ENCODE peak calls at places on chromosomes 12 and 14, in nine cellular contexts. I, M, Z, J, K, O, X, C and N are unnamed samples.

GRCh38 chr14:90194706-90195105 is 61.6 kb upstream of the PSMC1 start:
- DNase-seq in I (no peak), M (no peak), Z (no peak), J (no peak), K (no peak), O (no peak), X (no peak), C (no peak), N (no peak)

GRCh38 chr14:85409496-85410210 is 120.3 kb upstream of the FLRT2 start:
- DNase-seq in I (no peak), M (no peak), Z (no peak), J (no peak), K (no peak), O (no peak), X (no peak), C (no peak), N (no peak)

GRCh38 chr12:63206908-63207307 is 55.9 kb upstream of the AVPR1A start:
- DNase-seq in I (peak), M (peak), Z (no peak), J (no peak), K (peak), O (no peak), X (no peak), C (no peak), N (no peak)

GRCh38 chr14:51430079-51430478 is 190.0 kb downstream of the TMX1 start:
- DNase-seq in I (no peak), M (no peak), Z (no peak), J (no peak), K (no peak), O (no peak), X (no peak), C (no peak), N (no peak)

GRCh38 chr14:63513756-63514155 is 29.4 kb downstream of the PPP2R5E start:
- DNase-seq in I (no peak), M (no peak), Z (no peak), J (no peak), K (no peak), O (no peak), X (no peak), C (no peak), N (no peak)

GRCh38 chr14:75279153-75279738 is 618 bp downstream of the FOS start:
- DNase-seq in I (peak), M (peak), Z (no peak), J (peak), K (peak), O (peak), X (peak), C (peak), N (no peak)

GRCh38 chr14:56199976-56200577 is 81.9 kb downstream of the PELI2 start:
- DNase-seq in I (no peak), M (no peak), Z (no peak), J (no peak), K (no peak), O (no peak), X (peak), C (no peak), N (no peak)

GRCh38 chr12:95117178-95117599 is 43.8 kb upstream of the NR2C1 start:
- DNase-seq in I (peak), M (peak), Z (peak), J (peak), K (peak), O (peak), X (peak), C (no peak), N (peak)

GRCh38 chr12:12684375-12685106 is 11.4 kb downstream of the GPR19 start:
- DNase-seq in I (peak), M (peak), Z (peak), J (no peak), K (peak), O (no peak), X (no peak), C (no peak), N (peak)

GRCh38 chr14:39038542-39038941 is 64.5 kb downstream of the SEC23A start:
- DNase-seq in I (no peak), M (no peak), Z (no peak), J (no peak), K (no peak), O (no peak), X (no peak), C (no peak), N (no peak)

GRCh38 chr14:106530423-106531107 is 1004.2 kb downstream of the TMEM121 start:
- DNase-seq in I (peak), M (no peak), Z (no peak), J (peak), K (no peak), O (peak), X (peak), C (no peak), N (no peak)

GRCh38 chr14:79028281-79028680 is 858.1 kb downstream of the NRXN3 start:
- DNase-seq in I (no peak), M (no peak), Z (no peak), J (no peak), K (no peak), O (no peak), X (no peak), C (no peak), N (no peak)

GRCh38 chr12:9899209-9899608 is 17.9 kb downstream of the KLRF2 start:
- DNase-seq in I (no peak), M (no peak), Z (no peak), J (no peak), K (no peak), O (no peak), X (no peak), C (no peak), N (no peak)
- TF ChIP-seq CTCF in I (no peak), M (no peak), Z (no peak), J (no peak), K (no peak), O (no peak), X (no peak), C (no peak), N (no peak)

DNA sequence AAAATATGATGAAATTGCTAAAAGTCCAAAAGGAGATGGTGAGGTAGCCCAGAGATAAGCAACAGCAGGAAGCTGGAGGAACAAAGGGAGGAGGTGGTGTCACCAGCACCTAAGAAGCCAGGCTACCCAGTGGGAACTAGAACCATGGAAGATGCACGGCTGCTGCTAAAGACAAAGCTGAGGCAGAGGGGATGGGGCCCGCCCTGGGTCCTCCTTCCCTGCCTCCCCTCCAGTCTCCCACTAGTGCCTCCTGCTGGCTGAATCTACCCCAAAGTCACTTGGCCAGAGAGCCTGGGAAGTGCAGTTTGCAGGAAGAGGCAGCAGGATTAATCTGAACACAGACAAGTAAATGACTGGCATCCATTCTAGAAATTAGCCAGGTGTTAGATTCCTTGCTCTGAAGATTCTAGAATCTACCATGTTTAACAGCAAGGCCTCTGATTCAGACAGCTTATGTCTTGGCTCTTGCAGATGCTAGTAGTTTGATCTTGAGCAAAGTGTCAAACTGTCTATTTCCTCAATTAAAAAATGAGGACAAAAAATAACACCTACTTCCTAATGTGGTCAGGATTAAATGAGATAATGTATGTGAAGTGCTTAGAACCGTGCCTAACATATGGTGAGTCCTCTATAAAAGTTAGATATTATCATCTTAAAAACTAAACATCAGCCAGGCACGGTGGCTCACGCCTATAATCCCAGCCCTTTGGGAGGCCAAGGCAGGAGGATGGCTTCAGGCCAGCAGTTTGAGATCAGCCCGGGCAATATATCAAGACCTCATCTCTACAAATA is 5.9 kb upstream of the LRP10 start:
- DNase-seq in I (no peak), M (no peak), Z (no peak), J (no peak), K (no peak), O (no peak), X (no peak), C (peak), N (peak)
- TF ChIP-seq CTCF in I (no peak), M (peak), Z (no peak), J (no peak), K (peak), O (no peak), X (peak), C (no peak), N (no peak)

GRCh38 chr12:100733817-100734593 is 60.6 kb upstream of the ANO4 start:
- DNase-seq in I (peak), M (peak), Z (no peak), J (no peak), K (peak), O (no peak), X (no peak), C (no peak), N (peak)
- TF ChIP-seq CTCF in I (peak), M (peak), Z (peak), J (peak), K (peak), O (no peak), X (no peak), C (peak), N (peak)

GRCh38 chr14:53055003-53055402 is 98.1 kb downstream of the DDHD1 start:
- DNase-seq in I (peak), M (peak), Z (no peak), J (no peak), K (peak), O (peak), X (peak), C (no peak), N (no peak)
- TF ChIP-seq CTCF in I (peak), M (peak), Z (peak), J (peak), K (peak), O (peak), X (peak), C (peak), N (peak)

GRCh38 chr14:101087614-101088394 is 184.3 kb upstream of the RTL1 start:
- DNase-seq in I (no peak), M (no peak), Z (peak), J (peak), K (peak), O (no peak), X (no peak), C (no peak), N (no peak)
- TF ChIP-seq CTCF in I (no peak), M (no peak), Z (no peak), J (no peak), K (no peak), O (no peak), X (no peak), C (no peak), N (no peak)

GRCh38 chr12:69130064-69130463 is 109.3 kb upstream of the CPSF6 start:
- DNase-seq in I (no peak), M (peak), Z (no peak), J (no peak), K (no peak), O (no peak), X (no peak), C (no peak), N (no peak)
- TF ChIP-seq CTCF in I (no peak), M (peak), Z (no peak), J (no peak), K (peak), O (no peak), X (peak), C (peak), N (no peak)

DNA sequence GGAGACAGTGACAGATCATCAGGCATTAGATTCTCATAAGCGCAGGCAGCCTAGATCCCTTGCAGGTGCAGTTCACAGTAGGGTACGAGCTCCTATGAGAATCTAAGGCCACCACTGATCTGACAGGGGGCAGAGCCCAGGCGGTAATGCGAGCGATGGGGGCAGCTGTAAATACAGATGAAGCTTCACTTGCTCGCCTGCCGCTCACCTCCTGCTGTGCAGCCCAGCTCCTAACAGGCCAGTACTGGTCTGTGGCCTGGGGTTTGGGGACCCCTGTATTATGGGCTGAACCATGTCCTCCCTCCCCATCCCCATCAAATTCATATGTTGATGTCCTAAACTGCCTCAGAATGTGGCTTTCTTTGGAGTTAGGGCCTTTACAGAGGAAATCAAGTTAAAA is 63.2 kb downstream of the NOS1 start:
- DNase-seq in I (no peak), M (no peak), Z (no peak), J (no peak), K (no peak), O (no peak), X (no peak), C (no peak), N (no peak)
- TF ChIP-seq CTCF in I (no peak), M (no peak), Z (no peak), J (no peak), K (no peak), O (no peak), X (no peak), C (no peak), N (no peak)

GRCh38 chr14:37583358-37584210 is 11.5 kb downstream of the FOXA1 start:
- DNase-seq in I (peak), M (no peak), Z (peak), J (peak), K (no peak), O (no peak), X (no peak), C (peak), N (no peak)
- TF ChIP-seq CTCF in I (peak), M (no peak), Z (no peak), J (no peak), K (no peak), O (no peak), X (no peak), C (no peak), N (no peak)

GRCh38 chr14:22886500-22887259 is 3.7 kb downstream of the REM2 start:
- DNase-seq in I (peak), M (peak), Z (peak), J (peak), K (peak), O (peak), X (peak), C (peak), N (peak)
- TF ChIP-seq CTCF in I (no peak), M (no peak), Z (no peak), J (peak), K (no peak), O (peak), X (peak), C (no peak), N (no peak)

DNA sequence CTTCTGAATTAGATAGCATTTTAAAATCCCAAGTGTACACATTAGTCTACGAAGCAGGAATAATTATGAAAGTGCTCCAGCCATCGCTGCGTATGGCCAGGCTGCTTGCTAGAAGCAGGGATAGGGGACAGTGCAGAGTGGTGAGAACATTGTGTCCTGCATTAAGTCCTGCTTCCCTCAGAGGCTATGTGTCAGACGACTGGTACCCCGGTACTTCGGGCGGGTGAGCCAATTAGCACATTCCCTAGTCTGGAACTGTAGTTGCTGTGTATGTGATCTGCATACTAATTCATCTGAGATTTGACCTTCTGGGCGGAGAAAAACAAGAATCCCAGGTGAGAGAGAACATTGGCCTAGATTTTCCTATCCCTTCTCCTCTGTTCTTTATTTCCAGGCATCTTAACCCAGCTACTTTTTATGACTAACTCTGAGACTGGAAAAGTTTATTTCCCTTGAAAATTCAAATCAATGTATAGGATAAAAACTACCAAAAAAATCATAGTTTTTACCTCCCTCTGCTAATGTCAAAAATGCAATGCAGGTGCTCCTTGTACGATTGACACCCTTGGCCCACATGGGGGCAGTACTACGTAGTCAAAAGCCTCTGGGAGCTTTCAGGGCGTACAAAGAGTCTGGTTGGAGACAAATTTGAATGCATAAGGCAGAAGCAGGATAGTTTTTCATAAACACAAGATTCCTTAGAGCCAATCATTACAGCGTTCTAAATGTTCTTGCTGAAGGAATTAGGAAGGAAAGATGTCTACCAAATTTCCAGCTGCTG is 764.3 kb downstream of the NOVA1 start:
- DNase-seq in I (peak), M (peak), Z (peak), J (peak), K (peak), O (no peak), X (no peak), C (no peak), N (peak)
- TF ChIP-seq CTCF in I (no peak), M (peak), Z (peak), J (peak), K (peak), O (no peak), X (no peak), C (no peak), N (peak)